ENCODE peak calls at places on chromosome 21, in nine cellular contexts. B, X, K, W, R, Y, D, Z and I are unnamed samples.
A peak's percentile ranks its signal among the peaks of the same experiment; 100 is the strongest.

GRCh38 chr21:43940672-43941071 is 71.4 kb upstream of the TRAPPC10 start:
- DNase-seq in K (no peak), B (peak; percentile 12), D (no peak), Y (no peak), R (no peak), W (no peak), X (no peak), Z (no peak), I (no peak)

GRCh38 chr21:31334648-31335121 is 9.4 kb downstream of the TIAM1 start:
- DNase-seq in X (no peak), Y (peak; percentile 59), Z (no peak), B (no peak), K (no peak), R (no peak), W (no peak), D (no peak), I (no peak)

GRCh38 chr21:43311303-43311817 is 115.6 kb downstream of the SIK1 start:
- DNase-seq in W (no peak), Z (no peak), D (no peak), R (no peak), Y (peak; percentile 64), K (peak; percentile 37), X (no peak), B (no peak), I (no peak)

GRCh38 chr21:42815217-42815616 is 64.1 kb downstream of the WDR4 start:
- DNase-seq in D (no peak), K (no peak), Y (no peak), R (no peak), W (no peak), B (no peak), Z (no peak), X (no peak), I (no peak)

GRCh38 chr21:34936874-34937563 is 112.1 kb downstream of the RUNX1 start:
- DNase-seq in Y (no peak), W (no peak), X (no peak), R (no peak), Z (no peak), B (no peak), K (no peak), D (no peak), I (no peak)

GRCh38 chr21:27674037-27674436 is 707.1 kb upstream of the ADAMTS5 start:
- DNase-seq in X (no peak), D (no peak), Z (no peak), W (no peak), K (no peak), Y (no peak), B (no peak), R (peak; percentile 77), I (no peak)

GRCh38 chr21:14554948-14555347 is 8.8 kb upstream of the SAMSN1 start:
- DNase-seq in K (no peak), W (no peak), Z (no peak), R (no peak), Y (no peak), B (no peak), D (no peak), X (no peak), I (no peak)

GRCh38 chr21:18529253-18529652 is 125.7 kb upstream of the TMPRSS15 start:
- DNase-seq in X (no peak), K (no peak), R (peak; percentile 81), B (no peak), D (no peak), W (no peak), Z (no peak), Y (no peak), I (no peak)

GRCh38 chr21:35664683-35665082 is 395.6 kb downstream of the SETD4 start:
- DNase-seq in X (no peak), K (no peak), W (peak; percentile 31), R (no peak), B (no peak), Z (no peak), Y (no peak), D (no peak), I (no peak)

GRCh38 chr21:16004121-16004520 is 274.3 kb downstream of the USP25 start:
- DNase-seq in B (no peak), W (no peak), Z (no peak), D (no peak), X (no peak), Y (no peak), R (peak; percentile 71), K (no peak), I (no peak)

GRCh38 chr21:15986277-15986676 is 256.5 kb downstream of the USP25 start:
- DNase-seq in D (no peak), Y (no peak), K (no peak), R (no peak), Z (no peak), W (no peak), X (no peak), B (no peak), I (no peak)

GRCh38 chr21:41897690-41898089 is 18.5 kb upstream of the PRDM15 start:
- DNase-seq in R (no peak), D (no peak), Y (no peak), Z (no peak), X (no peak), W (no peak), B (no peak), K (no peak), I (no peak)

GRCh38 chr21:25986928-25987327 is 183.6 kb downstream of the APP start:
- DNase-seq in B (no peak), K (no peak), X (no peak), D (no peak), W (no peak), R (no peak), Z (no peak), Y (no peak), I (no peak)

GRCh38 chr21:31370893-31371652 is 27.0 kb upstream of the TIAM1 start:
- DNase-seq in K (no peak), R (peak; percentile 62), X (no peak), B (no peak), D (no peak), Y (no peak), W (no peak), Z (no peak), I (no peak)

GRCh38 chr21:35014302-35015044 is 34.6 kb downstream of the RUNX1 start:
- DNase-seq in X (no peak), B (no peak), Y (no peak), D (no peak), K (no peak), Z (no peak), R (no peak), W (no peak), I (no peak)

GRCh38 chr21:28308516-28308915 is 684.2 kb downstream of the LTN1 start:
- DNase-seq in Z (no peak), K (no peak), B (no peak), X (no peak), Y (no peak), W (no peak), D (no peak), R (no peak), I (no peak)

DNA sequence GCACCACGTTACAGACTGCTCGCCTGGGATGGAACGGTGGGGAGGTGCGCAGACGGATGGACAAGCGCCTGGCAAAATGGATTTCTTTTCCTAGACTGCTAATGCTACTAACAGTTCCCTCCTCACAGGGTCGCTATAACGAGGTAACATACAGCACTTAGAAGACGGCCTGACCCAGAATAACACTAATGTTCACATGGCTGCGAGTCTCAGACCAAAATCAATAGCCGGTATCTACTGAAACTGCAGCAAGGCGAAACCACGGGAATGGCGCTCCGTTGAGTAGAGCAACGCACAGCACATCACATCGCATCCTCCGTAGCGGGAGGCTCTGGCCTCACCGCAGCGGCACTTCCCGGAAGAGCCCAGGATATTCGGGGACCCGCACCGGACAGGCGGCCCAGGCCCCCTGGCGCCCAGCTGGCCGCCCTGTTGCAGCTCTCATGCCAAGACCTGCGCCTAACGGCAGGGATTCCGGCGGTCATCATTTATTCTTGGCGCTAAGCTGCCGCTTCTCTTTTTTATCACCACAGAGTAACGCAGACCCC is 46.6 kb downstream of the VPS26C start:
- DNase-seq in Z (no peak), B (no peak), Y (no peak), X (no peak), W (peak; percentile 68), K (no peak), D (no peak), R (peak; percentile 64), I (no peak)
- TF ChIP-seq CTCF in Z (no peak), B (no peak), Y (no peak), X (peak; percentile 23), W (peak; percentile 31), K (peak; percentile 9), D (no peak), R (peak; percentile 13), I (no peak)

GRCh38 chr21:39180429-39181019 is 2.7 kb downstream of the PSMG1 start:
- DNase-seq in X (no peak), W (no peak), D (no peak), Y (no peak), B (no peak), Z (no peak), K (no peak), R (no peak), I (no peak)
- TF ChIP-seq CTCF in X (peak; percentile 4), W (peak; percentile 1), D (no peak), Y (no peak), B (peak; percentile 25), Z (no peak), K (no peak), R (no peak), I (peak; percentile 29)

DNA sequence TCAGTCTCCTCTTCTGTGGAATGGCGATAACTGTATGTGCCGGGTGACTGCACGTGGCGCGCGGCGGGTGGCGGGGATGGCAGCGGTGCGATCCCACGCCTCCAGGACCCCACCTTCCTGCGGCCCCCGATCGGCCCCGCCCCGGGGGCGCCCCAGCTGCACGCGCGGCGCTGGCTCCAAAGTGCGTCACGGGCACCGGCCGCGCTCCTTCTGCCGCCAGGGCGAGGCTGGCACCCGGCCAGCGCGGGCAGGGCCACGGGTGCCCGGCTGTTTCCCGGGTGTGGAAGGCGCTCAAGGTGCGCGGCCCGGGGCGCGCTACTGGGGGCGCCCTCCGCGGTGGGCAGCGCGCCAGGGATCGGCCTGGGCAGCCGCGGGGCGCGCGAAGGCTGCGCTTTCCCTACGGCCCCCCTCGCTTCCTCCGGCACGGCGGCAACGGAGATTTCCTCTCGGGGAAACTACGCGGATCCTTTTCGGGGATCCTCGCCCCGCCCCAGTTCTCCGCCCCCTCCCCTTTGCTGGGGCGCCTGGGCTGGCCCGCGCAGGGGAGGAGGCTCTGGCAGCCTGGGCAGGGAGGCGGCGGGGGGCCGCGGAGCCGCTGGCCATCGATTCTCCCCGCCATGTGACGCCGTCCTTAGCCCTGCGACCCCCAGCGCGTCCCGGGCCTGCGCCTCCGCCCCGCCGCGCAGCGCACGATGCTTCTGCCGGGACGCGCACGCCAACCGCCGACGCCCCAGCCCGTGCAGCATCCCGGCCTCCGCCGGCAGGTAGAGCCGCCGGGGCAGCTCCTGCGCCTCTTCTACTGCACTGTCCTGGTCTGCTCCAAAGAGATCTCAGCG is at the start of gene EVA1C:
- DNase-seq in Z (peak; percentile 86), K (peak; percentile 83), B (peak; percentile 51), X (no peak), Y (peak; percentile 83), R (peak; percentile 63), D (no peak), W (no peak), I (peak; percentile 16)
- TF ChIP-seq CTCF in Z (no peak), K (no peak), B (no peak), X (peak; percentile 5), Y (peak; percentile 43), R (no peak), D (no peak), W (no peak), I (no peak)

DNA sequence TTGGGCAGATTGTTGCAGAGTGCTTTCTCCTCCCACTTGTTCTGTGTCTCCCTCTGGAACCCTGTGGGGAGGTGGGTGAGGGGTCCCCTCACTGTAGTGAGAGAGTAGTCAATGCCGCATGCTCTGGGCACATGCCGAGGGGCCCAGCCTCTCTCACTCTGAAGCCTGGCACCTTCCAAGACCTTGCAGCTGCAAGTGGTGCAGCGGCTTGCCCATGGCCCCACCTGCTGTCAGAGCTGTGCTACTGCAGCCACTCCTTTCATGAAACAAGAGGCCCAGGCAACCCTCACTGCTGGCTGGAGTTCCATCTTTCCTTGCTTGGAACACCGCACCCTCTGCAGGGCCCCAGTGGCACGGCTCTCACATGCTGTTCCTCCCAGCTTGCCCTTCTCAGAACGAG is 58.4 kb upstream of the COL6A1 start:
- DNase-seq in X (no peak), Y (peak; percentile 60), K (peak; percentile 63), B (peak; percentile 83), D (no peak), W (no peak), R (peak; percentile 80), Z (peak; percentile 85), I (peak; percentile 62)
- TF ChIP-seq CTCF in X (peak; percentile 94), Y (peak; percentile 85), K (peak; percentile 81), B (peak; percentile 88), D (no peak), W (no peak), R (peak; percentile 85), Z (peak; percentile 47), I (peak; percentile 81)